ENCODE peak calls at places on chromosomes 13 and 19, in five cellular contexts. G is ascending aorta, P is progenitor cell of endocrine pancreas, C is HL-60, H is AG04450. X is an unnamed sample.

GRCh38 chr13:24693862-24694471 is 13.8 kb downstream of the ATP12A start:
- DNase-seq in P (peak), H (no peak), C (peak), G (no peak), X (peak)

GRCh38 chr13:27044837-27045570 is 126.6 kb downstream of the USP12 start:
- DNase-seq in H (no peak), G (no peak), C (no peak), P (no peak), X (no peak)

GRCh38 chr19:13055213-13056051 is 47.2 kb downstream of the LYL1 start:
- DNase-seq in G (peak), P (no peak), C (no peak), H (peak), X (peak)

GRCh38 chr19:13537454-13537853 is 31.2 kb upstream of the CACNA1A start:
- DNase-seq in G (no peak), C (no peak), P (no peak), H (no peak), X (no peak)

GRCh38 chr19:14118165-14119051 is 846 bp upstream of the PRKACA start:
- DNase-seq in G (peak), P (no peak), C (peak), H (no peak), X (no peak)

GRCh38 chr19:30208661-30209060 is 163.5 kb upstream of the ZNF536 start:
- DNase-seq in G (no peak), H (no peak), C (no peak), P (no peak), X (no peak)

GRCh38 chr13:43522788-43523187 is 264.0 kb downstream of the ENOX1 start:
- DNase-seq in C (no peak), H (no peak), G (no peak), P (no peak), X (no peak)

GRCh38 chr19:10963865-10964264 is 3.0 kb downstream of the SMARCA4 start:
- DNase-seq in C (no peak), H (no peak), P (no peak), G (no peak), X (no peak)

GRCh38 chr13:114021464-114022308 is 47.8 kb upstream of the C13orf46 start:
- DNase-seq in H (no peak), G (no peak), C (no peak), P (no peak), X (no peak)

GRCh38 chr19:48274173-48274572 is 4.3 kb downstream of the ZNF114 start:
- DNase-seq in P (no peak), C (no peak), G (no peak), H (no peak), X (no peak)

GRCh38 chr13:72565893-72566292 is 161.5 kb downstream of the MZT1 start:
- DNase-seq in P (no peak), H (no peak), C (peak), G (no peak), X (no peak)

GRCh38 chr13:41284512-41285288 is 21.3 kb upstream of the MTRF1 start:
- DNase-seq in H (peak), P (no peak), G (no peak), C (no peak), X (peak)

GRCh38 chr13:20332361-20333096 is 100.4 kb upstream of the GJB6 start:
- DNase-seq in P (no peak), H (no peak), G (no peak), C (no peak), X (no peak)

GRCh38 chr19:19618384-19619051 is at the start of gene PBX4:
- DNase-seq in C (peak), P (peak), G (peak), H (peak), X (peak)

GRCh38 chr13:76944457-76944856 is 3.9 kb upstream of the ACOD1 start:
- DNase-seq in H (peak), C (peak), P (no peak), G (no peak), X (no peak)

GRCh38 chr13:75648446-75648845 is 12.3 kb downstream of the LMO7 start:
- DNase-seq in H (no peak), G (no peak), C (no peak), P (no peak), X (no peak)

GRCh38 chr13:33401238-33401637 is 115.7 kb upstream of the STARD13 start:
- DNase-seq in G (no peak), P (no peak), H (no peak), C (no peak), X (no peak)

GRCh38 chr13:96475103-96475502 is 385.2 kb downstream of the HS6ST3 start:
- DNase-seq in P (no peak), C (no peak), G (no peak), H (no peak), X (no peak)

GRCh38 chr13:99357149-99357596 is 50.0 kb upstream of the GPR183 start:
- DNase-seq in G (no peak), C (no peak), P (no peak), H (peak), X (no peak)

GRCh38 chr19:49502866-49503581 is 6.8 kb downstream of the RPS11 start:
- DNase-seq in C (peak), P (no peak), G (no peak), H (peak), X (peak)

GRCh38 chr13:36920612-36921185 is 661 bp upstream of the SMAD9 start:
- DNase-seq in G (no peak), C (no peak), H (no peak), P (no peak), X (no peak)

GRCh38 chr19:46732966-46733692 is 12.7 kb upstream of the FKRP start:
- DNase-seq in P (no peak), H (no peak), G (peak), C (peak), X (no peak)

GRCh38 chr13:114112231-114112825 is 20.1 kb downstream of the RASA3 start:
- DNase-seq in C (no peak), G (no peak), P (no peak), H (no peak), X (no peak)

DNA sequence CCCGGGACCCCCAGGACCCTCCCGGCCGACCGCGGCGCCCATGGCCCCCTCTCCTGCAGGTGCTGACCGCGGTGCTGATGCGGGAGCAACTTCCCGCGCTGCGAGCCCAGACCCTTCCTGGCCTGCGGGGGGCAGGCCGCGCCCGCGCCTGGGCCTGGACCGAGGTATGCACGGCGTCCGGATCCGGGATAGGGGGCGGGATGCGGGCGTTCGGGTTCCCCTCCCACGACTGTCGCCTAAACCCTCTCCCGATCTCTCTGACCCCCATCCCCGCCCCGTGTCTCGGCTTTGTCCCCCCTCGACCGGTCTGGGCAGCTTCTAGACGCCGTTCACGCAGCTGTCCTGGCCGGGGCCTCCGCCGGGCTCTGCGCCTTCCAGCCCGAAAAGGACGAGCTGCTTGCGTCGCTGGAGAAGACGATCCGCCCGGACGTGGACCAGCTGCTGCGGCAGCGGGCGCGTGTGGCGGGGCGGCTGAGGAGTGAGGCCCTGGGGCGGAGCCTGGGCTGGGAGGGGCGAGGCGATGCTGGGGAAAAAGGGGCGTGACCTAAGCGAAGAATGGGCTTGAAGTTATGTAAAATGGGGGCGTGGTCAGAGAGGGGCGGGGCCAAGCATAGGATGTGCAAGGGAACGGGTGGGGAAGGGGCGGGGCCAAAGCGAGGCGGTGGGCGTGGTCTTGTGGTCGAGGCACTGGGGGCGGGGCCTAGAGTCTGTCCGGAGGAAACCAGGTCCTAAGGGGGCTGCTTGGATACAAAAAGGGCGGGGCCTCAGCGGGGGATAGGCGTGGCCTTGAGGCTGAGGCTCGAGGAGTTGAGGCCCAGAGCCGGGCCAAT is 15.9 kb upstream of the COLGALT1 start:
- DNase-seq in G (peak), P (peak), H (peak), C (peak), X (peak)
- TF ChIP-seq CTCF in G (peak), P (peak), H (peak), C (no peak), X (no peak)

GRCh38 chr13:63455938-63456337 is 2040.3 kb upstream of the PCDH20 start:
- DNase-seq in G (no peak), P (no peak), C (no peak), H (no peak), X (no peak)
- TF ChIP-seq CTCF in G (no peak), P (peak), C (no peak), H (peak), X (no peak)

GRCh38 chr19:2221918-2222317 is 14.2 kb downstream of the PLEKHJ1 start:
- DNase-seq in P (no peak), C (no peak), G (no peak), H (no peak), X (no peak)
- TF ChIP-seq CTCF in P (peak), C (no peak), G (no peak), H (peak), X (no peak)

DNA sequence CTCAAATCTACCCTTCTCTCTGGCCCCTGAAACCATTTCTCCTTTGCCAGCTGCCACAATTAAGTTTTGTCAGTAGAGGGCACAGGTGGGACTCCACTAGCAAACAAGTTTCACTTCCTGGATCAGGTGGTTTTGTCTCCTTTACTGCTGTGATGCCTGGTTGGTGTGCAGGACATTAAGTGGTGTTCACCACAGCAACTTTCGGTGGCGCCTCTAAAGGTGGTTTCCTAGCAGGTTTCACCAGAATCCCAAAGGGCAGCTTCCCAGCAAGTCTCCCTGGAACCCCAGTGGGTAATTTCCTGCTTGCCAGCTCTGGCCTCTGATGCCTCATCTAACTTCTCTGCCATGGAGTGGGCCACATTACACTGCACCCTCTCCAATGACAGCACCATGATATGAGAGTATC is 16.6 kb downstream of the MED4 start:
- DNase-seq in P (no peak), H (no peak), C (peak), G (no peak), X (peak)
- TF ChIP-seq CTCF in P (peak), H (peak), C (peak), G (no peak), X (no peak)

DNA sequence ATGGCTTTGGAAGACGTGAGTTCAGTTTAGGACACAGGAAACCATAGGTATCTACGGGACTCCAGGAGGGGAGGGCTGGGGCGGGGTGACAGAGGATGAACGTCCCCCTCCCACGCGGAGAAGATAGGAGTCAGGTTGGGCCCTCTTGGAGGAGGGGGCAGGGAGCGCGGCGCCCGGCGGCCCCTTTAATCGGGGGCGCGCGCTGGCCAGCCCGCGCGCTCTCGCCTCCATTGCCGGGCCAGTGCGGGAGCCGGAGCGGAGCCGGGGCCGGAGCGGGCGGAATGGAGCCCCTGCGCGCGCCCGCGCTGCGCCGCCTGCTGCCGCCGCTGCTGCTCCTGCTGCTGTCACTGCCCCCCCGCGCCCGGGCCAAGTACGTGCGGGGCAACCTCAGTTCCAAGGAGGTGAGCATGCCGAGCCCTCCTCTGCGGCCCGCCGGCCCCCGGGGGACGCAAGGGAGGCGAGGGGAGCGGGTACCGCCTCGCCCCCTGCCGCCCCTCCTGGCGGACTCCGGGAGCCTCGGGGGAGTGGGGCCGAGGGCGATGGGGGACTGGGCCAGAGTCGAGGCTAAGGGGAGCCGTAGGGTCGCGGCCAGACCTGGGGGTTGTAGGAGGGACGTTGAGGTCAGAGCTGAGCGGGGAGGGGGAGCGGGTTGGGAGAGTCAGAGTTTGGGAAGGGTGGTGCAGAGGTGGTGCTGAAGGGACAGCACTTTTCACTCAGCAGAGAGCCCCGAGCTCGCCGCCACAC is at the start of gene TMEM145:
- DNase-seq in H (no peak), C (peak), G (no peak), P (peak), X (peak)
- TF ChIP-seq CTCF in H (peak), C (no peak), G (no peak), P (peak), X (no peak)

DNA sequence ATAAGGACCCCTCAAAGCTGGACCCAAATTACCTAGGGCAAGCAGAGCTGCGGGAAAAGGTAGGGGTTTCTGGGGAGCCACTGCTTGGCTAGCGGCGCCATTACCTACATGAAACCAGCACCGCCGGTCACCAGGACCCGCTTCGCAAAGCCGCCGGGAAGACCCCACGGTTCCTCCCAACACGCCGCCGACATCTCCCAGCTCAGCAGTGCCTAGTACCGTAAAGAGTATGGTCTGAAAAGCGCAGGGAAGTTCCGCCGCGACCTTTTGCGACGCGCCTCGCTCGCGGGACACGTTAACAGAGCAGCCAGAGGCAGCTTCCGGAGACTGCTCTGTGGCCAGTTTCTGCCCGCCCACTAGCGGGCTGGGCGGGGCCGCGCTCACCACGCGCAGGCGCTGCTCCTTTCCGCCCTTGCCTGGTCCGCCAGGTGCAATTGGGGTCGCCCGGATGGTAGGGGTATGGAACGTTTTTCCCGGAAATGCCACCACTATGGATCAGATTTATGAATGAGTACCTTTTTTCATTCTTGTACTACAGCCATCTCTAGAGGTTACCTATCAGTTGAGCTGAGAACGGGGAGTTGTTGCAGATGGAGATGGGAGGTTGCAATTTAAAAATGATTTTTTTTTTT is at the start of gene TGDS:
- DNase-seq in H (peak), C (peak), P (peak), G (peak), X (peak)
- TF ChIP-seq CTCF in H (no peak), C (no peak), P (no peak), G (no peak), X (no peak)

GRCh38 chr13:112392719-112393118 is 16.6 kb downstream of the SPACA7 start:
- DNase-seq in C (no peak), P (no peak), G (no peak), H (no peak), X (no peak)
- TF ChIP-seq CTCF in C (no peak), P (peak), G (no peak), H (no peak), X (no peak)

X was measured in Calu3.